ENCODE peak calls at places on chromosomes 4 and X, in six cellular contexts. V is H9, X is kidney, R is fibroblast of lung, G is K562, S is PC-3. B is an unnamed sample.

GRCh38 chr4:157447195-157447594 is 226.7 kb downstream of the GRIA2 start:
- DNase-seq in X (no peak), R (no peak), V (no peak), S (peak; percentile 18), G (no peak), B (no peak)

GRCh38 chrX:16990839-16991238 is 44.4 kb downstream of the REPS2 start:
- DNase-seq in R (no peak), G (no peak), S (no peak), V (no peak), X (no peak), B (no peak)

GRCh38 chr4:149306537-149306936 is 509.1 kb downstream of the IQCM start:
- DNase-seq in R (no peak), X (no peak), S (no peak), G (no peak), V (no peak), B (no peak)

GRCh38 chr4:2803624-2804448 is 11.0 kb downstream of the SH3BP2 start:
- DNase-seq in G (peak; percentile 52), S (peak; percentile 50), V (no peak), X (peak; percentile 73), R (no peak), B (no peak)

GRCh38 chr4:159422626-159423025 is 319.7 kb downstream of the RAPGEF2 start:
- DNase-seq in R (no peak), X (no peak), G (no peak), V (no peak), S (peak; percentile 14), B (no peak)

GRCh38 chr4:104747635-104748034 is 252.9 kb upstream of the CXXC4 start:
- DNase-seq in X (no peak), G (no peak), V (no peak), S (peak; percentile 75), R (peak; percentile 17), B (no peak)

GRCh38 chr4:147157860-147158701 is 212.4 kb upstream of the TTC29 start:
- DNase-seq in V (peak; percentile 68), S (peak; percentile 62), R (peak; percentile 43), G (no peak), X (peak; percentile 74), B (peak; percentile 78)

GRCh38 chrX:48831136-48831908 is 4.1 kb downstream of the PCSK1N start:
- DNase-seq in X (no peak), V (no peak), G (no peak), S (no peak), R (no peak), B (peak; percentile 29)

GRCh38 chrX:100647739-100648138 is 3.7 kb downstream of the SRPX2 start:
- DNase-seq in V (no peak), G (no peak), R (no peak), S (peak; percentile 23), X (no peak), B (no peak)

GRCh38 chr4:67587156-67587555 is 28.6 kb downstream of the STAP1 start:
- DNase-seq in S (no peak), R (no peak), X (no peak), V (no peak), G (no peak), B (no peak)

GRCh38 chrX:37921758-37922157 is 74.4 kb upstream of the DYNLT3 start:
- DNase-seq in X (no peak), G (no peak), R (peak; percentile 8), S (peak; percentile 85), V (no peak), B (no peak)

GRCh38 chr4:38368612-38369011 is 295.4 kb upstream of the KLF3 start:
- DNase-seq in V (no peak), S (peak; percentile 6), R (peak; percentile 43), X (no peak), G (no peak), B (no peak)

GRCh38 chr4:38366997-38367396 is 297.0 kb upstream of the KLF3 start:
- DNase-seq in R (no peak), G (no peak), X (no peak), V (no peak), S (no peak), B (no peak)

GRCh38 chr4:38367642-38368189 is 296.3 kb upstream of the KLF3 start:
- DNase-seq in V (no peak), R (no peak), G (no peak), X (no peak), S (no peak), B (no peak)

GRCh38 chr4:38366451-38366850 is 297.5 kb upstream of the KLF3 start:
- DNase-seq in X (no peak), V (no peak), G (no peak), S (no peak), R (peak; percentile 64), B (no peak)

DNA sequence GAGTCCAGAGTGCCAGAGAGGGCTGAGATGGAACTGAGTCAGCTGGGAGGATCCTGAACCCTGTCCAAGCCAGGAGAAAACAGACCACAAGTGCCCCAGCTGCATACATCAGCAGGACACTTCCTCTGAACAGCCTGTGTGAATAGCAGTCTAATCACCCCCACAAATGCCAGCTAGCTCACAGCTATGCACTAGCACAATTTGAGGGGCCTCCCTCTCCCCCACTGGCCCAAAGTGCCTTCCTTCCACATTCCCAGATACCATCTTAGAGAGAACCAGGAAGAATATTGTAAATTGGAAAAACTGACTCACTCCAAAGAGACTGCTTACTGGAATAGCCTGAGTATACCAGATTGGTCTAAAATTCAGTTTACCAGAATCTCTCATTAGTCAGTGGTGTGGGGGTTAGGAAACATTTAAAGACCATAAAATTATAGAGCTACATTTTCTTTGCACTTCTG is 292.6 kb upstream of the KLF3 start:
- DNase-seq in R (peak; percentile 32), G (no peak), S (peak; percentile 36), X (no peak), V (no peak), B (no peak)
- H3K27ac ChIP-seq in R (no peak overlapping the region), G (no peak overlapping the region), S (no peak overlapping the region), X (peak overlapping the region; percentile 14), V (no peak overlapping the region), B (no peak overlapping the region)

DNA sequence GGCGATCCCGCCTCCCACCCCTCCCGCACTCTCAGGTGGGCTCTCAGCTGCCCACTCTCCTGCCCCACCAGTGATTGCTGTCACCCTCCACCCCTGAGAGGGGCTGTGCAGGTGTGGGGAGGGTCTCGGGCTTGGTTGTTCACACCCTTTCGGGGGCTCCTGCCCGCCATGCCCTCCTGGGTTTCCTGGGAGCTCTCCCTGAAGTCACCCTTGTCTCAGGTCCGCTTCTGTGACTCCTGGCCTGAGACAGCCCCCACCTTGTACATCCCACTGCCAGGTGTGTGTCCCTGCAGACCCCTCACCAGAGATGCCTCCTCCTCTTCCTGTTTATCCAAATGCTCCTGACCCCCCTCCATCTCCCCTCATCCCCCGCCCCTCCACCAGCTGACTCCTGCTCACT is 37.8 kb downstream of the ADRA2C start:
- DNase-seq in G (no peak), X (peak; percentile 37), V (no peak), S (no peak), R (no peak), B (no peak)
- H3K9ac ChIP-seq in G (no peak overlapping the region), X (no peak overlapping the region), V (no peak overlapping the region), S (no peak overlapping the region), R (no peak overlapping the region), B (no peak overlapping the region)

DNA sequence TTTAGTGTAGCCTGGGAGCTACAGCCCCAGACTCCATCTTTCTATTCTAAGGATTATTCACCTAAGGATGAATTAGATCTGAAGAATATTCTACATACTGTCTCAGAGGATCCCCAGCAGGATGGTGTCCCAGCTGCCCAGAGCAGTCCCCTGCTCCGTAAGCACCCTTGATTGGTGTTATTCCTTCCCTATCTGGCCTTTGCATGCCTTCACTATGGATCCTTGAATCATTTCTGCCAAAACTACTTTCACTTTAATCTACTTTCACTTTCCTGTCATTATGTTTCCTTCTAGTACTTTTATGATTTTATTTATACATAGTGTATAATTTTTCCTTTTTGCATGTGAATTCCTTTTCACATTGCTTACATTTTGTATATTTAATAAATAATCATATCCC is 39.2 kb downstream of the ARHGAP24 start:
- DNase-seq in S (no peak), V (no peak), X (no peak), R (no peak), G (no peak), B (no peak)
- H3K4me1 ChIP-seq in S (no peaks in the 10 kb centered on the region), V (no peaks in the 10 kb centered on the region), X (no peaks in the 10 kb centered on the region), R (peaks cover 6% of the 10 kb centered on the region), G (no peaks in the 10 kb centered on the region), B (no peaks in the 10 kb centered on the region)

DNA sequence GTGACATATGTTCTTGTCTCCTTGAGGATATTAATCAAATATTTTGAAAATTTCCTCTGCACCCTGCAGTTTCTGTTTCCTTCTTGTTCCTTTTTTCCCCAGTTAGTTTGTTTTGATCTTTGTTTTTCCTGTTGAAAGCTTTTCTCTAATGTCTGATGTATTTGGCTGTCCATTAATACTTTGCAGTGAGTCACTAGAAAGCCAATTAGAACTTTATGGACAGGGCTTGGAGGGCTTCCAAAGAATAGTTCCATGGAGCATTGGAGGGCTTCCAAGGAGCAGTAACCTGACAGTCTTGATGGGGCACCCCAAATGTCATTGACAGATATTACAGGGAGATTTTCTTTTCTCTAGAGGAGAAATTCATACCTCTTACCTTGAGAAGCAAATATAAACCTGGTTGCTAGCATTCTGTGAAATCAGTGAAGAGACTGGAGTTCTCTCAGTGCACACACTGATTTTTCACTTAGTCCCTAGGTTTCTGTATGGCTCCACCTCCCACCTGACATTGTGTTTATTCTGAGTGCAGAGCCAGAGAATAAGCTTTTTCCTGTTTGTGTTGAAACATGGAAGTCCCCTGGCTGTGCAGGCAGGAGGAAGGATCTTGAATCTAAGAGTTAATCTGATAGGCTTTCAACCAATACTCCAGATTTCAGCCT is 26.5 kb downstream of the SPARCL1 start:
- DNase-seq in X (no peak), S (peak; percentile 53), R (no peak), G (no peak), V (no peak), B (no peak)
- H3K27ac ChIP-seq in X (peak overlapping the region; percentile 3), S (no peak overlapping the region), R (no peak overlapping the region), G (no peak overlapping the region), V (no peak overlapping the region), B (no peak overlapping the region)

GRCh38 chrX:93673869-93674271 is at the start of gene FAM133A:
- DNase-seq in X (no peak), V (no peak), S (peak; percentile 30), G (no peak), R (peak; percentile 6), B (no peak)
- H3K9ac ChIP-seq in X (no peak within 1 kb of the TSS), V (peak within 1 kb of the TSS; percentile 82), S (peak within 1 kb of the TSS; percentile 26), G (no peak within 1 kb of the TSS), R (peak within 1 kb of the TSS; percentile 44), B (peak within 1 kb of the TSS; percentile 91)

DNA sequence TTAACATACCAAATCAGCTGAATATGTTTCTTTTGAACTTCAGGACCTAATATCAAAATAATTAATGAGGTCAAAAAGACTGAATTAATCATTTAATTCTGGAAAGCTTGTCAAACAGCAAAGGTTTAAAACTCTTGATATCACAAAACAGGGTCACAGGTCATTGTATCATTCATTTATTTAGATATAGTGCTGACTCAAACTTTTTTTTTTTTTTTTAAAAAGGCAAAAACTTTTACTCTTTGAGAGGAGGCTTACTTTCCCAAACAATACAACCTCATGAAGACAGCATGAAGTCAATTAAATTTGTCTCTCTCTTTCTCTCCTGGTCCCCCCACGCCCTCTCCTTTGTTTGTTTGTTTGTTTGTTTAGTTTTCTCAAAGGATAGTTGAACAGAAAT is 15.6 kb upstream of the GPR78 start:
- DNase-seq in S (no peak), G (no peak), R (no peak), X (no peak), V (no peak), B (no peak)
- H3K4me1 ChIP-seq in S (peaks cover 27% of the 10 kb centered on the region), G (no peaks in the 10 kb centered on the region), R (no peaks in the 10 kb centered on the region), X (no peaks in the 10 kb centered on the region), V (peaks cover 8% of the 10 kb centered on the region), B (peaks cover 6% of the 10 kb centered on the region)

GRCh38 chrX:53082773-53083616 is 828 bp downstream of the TSPYL2 start:
- DNase-seq in G (no peak), R (no peak), S (no peak), X (no peak), V (no peak), B (no peak)
- H3K27ac ChIP-seq in G (peak overlapping the region; percentile 63), R (peak overlapping the region; percentile 69), S (no peak overlapping the region), X (peak overlapping the region; percentile 80), V (no peak overlapping the region), B (no peak overlapping the region)

B was measured in neural progenitor cell.